ENCODE peak calls at places on chromosomes 12 and 14, in eight cellular contexts. P is effector memory CD4-positive, alpha-beta T cell; A is body of pancreas; G is pancreas; N is mammary epithelial cell; O is sigmoid colon; Q is left ventricle myocardium inferior; C is IMR-90. M is an unnamed sample. For H3K4me1 and H3K9me3, the result is how much of the 10 kb centered on the place peaks cover.

GRCh38 chr12:131915774-131916173 is 13.3 kb upstream of the PUS1 start:
- DNase-seq in P (no peak), A (no peak), G (no peak), N (no peak), O (peak), Q (no peak), C (no peak), M (no peak)

GRCh38 chr12:53927220-53928029 is 11.2 kb upstream of the HOXC13 start:
- DNase-seq in P (no peak), A (no peak), G (no peak), N (no peak), O (no peak), Q (no peak), C (no peak), M (no peak)

GRCh38 chr12:88325076-88325827 is 183.1 kb downstream of the TMTC3 start:
- DNase-seq in P (no peak), A (no peak), G (no peak), N (peak), O (no peak), Q (no peak), C (peak), M (no peak)

GRCh38 chr12:1594045-1594294 is 411 bp downstream of the FBXL14 start:
- DNase-seq in P (no peak), A (peak), G (peak), N (peak), O (peak), Q (peak), C (no peak), M (peak)

GRCh38 chr12:14905269-14906004 is 19.8 kb upstream of the MGP start:
- DNase-seq in P (no peak), A (peak), G (no peak), N (peak), O (no peak), Q (peak), C (no peak), M (no peak)

GRCh38 chr12:7915911-7916403 is 20.0 kb downstream of the SLC2A3 start:
- DNase-seq in P (no peak), A (no peak), G (no peak), N (peak), O (no peak), Q (no peak), C (no peak), M (peak)

GRCh38 chr12:47024463-47024862 is 55.0 kb upstream of the PCED1B start:
- DNase-seq in P (no peak), A (no peak), G (no peak), N (peak), O (no peak), Q (no peak), C (peak), M (no peak)

GRCh38 chr14:102086346-102086971 is 385 bp downstream of the HSP90AA1 start:
- DNase-seq in P (peak), A (peak), G (peak), N (peak), O (peak), Q (peak), C (peak), M (peak)

GRCh38 chr12:53726342-53726741 is 910 bp downstream of the CALCOCO1 start:
- DNase-seq in P (no peak), A (no peak), G (no peak), N (peak), O (no peak), Q (no peak), C (no peak), M (no peak)

GRCh38 chr12:52057958-52058576 is 6.8 kb downstream of the NR4A1 start:
- DNase-seq in P (no peak), A (no peak), G (no peak), N (no peak), O (peak), Q (no peak), C (no peak), M (no peak)

GRCh38 chr14:92914087-92914656 is 8.8 kb upstream of the CHGA start:
- DNase-seq in P (no peak), A (no peak), G (no peak), N (peak), O (no peak), Q (no peak), C (peak), M (peak)

GRCh38 chr14:54116972-54117371 is 160.3 kb upstream of the BMP4 start:
- DNase-seq in P (no peak), A (no peak), G (no peak), N (peak), O (no peak), Q (no peak), C (peak), M (no peak)

DNA sequence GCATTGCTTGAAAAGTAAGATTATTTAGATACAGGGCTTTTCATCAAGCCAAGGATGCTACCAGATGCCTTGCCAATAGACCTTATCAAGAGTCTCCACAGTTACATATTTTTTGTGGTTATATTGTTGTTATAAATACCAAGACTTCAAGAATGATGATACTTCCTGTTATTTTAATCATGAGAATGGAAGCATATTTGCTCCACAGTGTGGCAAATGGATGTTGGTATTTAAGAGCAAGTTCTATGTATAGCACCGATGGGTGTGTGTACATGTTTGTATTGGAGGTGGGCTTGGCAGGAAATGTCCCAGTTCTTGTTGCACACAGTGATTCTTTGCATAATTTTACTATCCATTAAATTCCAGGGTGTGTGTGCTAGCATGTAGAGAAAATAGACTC is 4.4 kb upstream of the NID2 start:
- DNase-seq in P (no peak), A (no peak), G (no peak), N (no peak), O (no peak), Q (no peak), C (peak), M (no peak)
- H3K4me1 ChIP-seq in P (under half), A (under half), G (under half), N (under half), O (under half), Q (half or more), C (under half), M (under half)

GRCh38 chr14:105883066-105884005 is 357.0 kb downstream of the TMEM121 start:
- DNase-seq in P (no peak), A (peak), G (no peak), N (no peak), O (peak), Q (peak), C (no peak), M (no peak)

GRCh38 chr14:105884808-105885281 is 358.5 kb downstream of the TMEM121 start:
- DNase-seq in P (no peak), A (peak), G (no peak), N (no peak), O (peak), Q (no peak), C (no peak), M (no peak)

GRCh38 chr14:105882626-105883025 is 356.2 kb downstream of the TMEM121 start:
- DNase-seq in P (no peak), A (peak), G (no peak), N (no peak), O (no peak), Q (peak), C (no peak), M (peak)

GRCh38 chr14:105888151-105888550 is 361.8 kb downstream of the TMEM121 start:
- DNase-seq in P (no peak), A (no peak), G (no peak), N (no peak), O (no peak), Q (no peak), C (no peak), M (no peak)

GRCh38 chr14:105885561-105886320 is 359.4 kb downstream of the TMEM121 start:
- DNase-seq in P (no peak), A (peak), G (no peak), N (no peak), O (peak), Q (peak), C (no peak), M (peak)
- H3K9me3 ChIP-seq in P (under half), A (under half), G (under half), N (under half), O (under half), Q (under half), C (under half), M (under half)

DNA sequence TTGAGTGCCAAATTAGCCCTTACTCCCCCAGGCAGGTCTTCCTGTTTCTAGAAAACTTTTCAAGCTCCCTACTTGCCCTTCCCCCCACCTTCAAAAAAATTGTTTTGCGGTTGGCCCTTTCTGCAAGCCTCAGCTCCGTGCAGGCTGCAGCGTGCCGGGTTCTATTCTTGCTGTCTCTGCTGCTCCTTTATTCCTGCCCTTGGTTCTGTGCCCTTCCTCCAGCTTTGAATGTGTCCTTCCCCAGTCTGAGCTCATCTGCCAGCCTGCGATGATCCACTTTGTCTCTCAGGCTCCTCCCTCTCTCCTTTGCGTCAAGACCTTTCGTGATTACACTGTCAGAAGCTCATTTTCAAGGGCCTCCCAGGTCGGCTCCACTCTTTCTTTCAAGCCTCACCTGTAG is 98.6 kb downstream of the IRF2BPL start:
- DNase-seq in P (peak), A (no peak), G (no peak), N (peak), O (peak), Q (no peak), C (no peak), M (no peak)
- H3K4me1 ChIP-seq in P (half or more), A (under half), G (under half), N (under half), O (under half), Q (under half), C (under half), M (under half)

GRCh38 chr12:133180669-133181068 is 626 bp upstream of the ZNF268 start:
- DNase-seq in P (no peak), A (no peak), G (no peak), N (no peak), O (no peak), Q (no peak), C (no peak), M (no peak)

GRCh38 chr12:133181238-133181959 is at the start of gene ZNF268:
- DNase-seq in P (peak), A (peak), G (peak), N (peak), O (peak), Q (peak), C (peak), M (peak)
- H3K9me3 ChIP-seq in P (under half), A (under half), G (under half), N (under half), O (under half), Q (half or more), C (under half), M (under half)

DNA sequence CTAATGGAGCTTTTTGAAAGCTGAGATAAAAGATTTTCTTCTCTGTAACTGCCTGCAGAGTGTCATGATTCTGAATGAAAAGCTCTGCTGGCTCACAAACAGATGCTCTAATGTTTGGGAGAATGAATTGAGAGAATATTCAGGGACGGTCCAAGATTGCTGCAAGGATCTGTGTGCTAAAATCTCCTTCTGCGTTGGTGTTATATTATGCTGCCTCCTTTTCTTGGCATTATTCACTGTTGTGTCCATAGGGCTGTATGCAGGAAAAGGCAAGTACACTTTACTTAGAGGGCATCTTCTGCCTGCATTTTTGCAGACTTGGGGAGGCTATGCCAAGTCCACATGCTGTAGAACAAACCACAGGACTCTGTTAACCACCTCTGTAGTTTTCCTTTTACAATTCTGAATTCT is 209.8 kb upstream of the KRR1 start:
- DNase-seq in P (no peak), A (no peak), G (no peak), N (no peak), O (no peak), Q (no peak), C (peak), M (no peak)
- H3K4me1 ChIP-seq in P (under half), A (under half), G (under half), N (half or more), O (half or more), Q (half or more), C (under half), M (half or more)

DNA sequence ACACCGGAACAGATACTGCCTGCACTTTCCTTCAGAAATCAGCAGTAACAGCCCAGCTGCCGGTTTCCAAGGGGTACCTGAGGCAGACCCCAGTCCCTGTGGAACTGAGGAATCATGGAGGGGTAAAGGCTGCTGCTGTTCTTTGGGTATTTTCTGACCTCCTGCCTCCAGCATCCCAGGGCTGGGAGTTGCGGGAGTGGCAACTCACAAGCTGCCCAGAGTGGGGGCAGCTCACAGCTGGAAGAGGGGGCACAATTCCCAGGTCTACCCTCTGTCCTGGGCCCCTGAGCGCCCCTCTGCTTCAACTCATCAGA is 9.6 kb downstream of the ZNF605 start:
- DNase-seq in P (no peak), A (no peak), G (no peak), N (no peak), O (no peak), Q (no peak), C (no peak), M (no peak)
- H3K9me3 ChIP-seq in P (under half), A (half or more), G (under half), N (half or more), O (under half), Q (half or more), C (half or more), M (under half)

DNA sequence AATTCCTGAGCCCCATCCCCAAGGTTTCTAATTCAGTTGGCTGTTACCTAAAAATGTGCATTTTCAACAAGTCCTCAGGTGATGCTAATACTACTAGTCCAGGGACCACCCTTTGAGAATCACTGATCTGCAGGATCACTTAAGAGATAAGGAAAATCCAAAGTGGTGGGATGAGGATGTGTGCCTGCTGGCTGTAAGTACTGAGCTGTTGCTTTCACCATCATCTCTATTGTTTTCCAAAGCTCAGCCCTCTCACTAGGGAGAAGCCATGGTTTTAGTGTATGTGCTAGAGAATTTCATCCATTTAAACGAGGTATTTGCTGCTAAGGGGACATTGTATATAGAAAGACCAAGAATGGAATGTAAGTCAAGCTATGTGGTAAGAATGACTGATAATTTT is 202.3 kb downstream of the KIF21A start:
- DNase-seq in P (no peak), A (no peak), G (no peak), N (no peak), O (no peak), Q (no peak), C (no peak), M (no peak)
- H3K4me1 ChIP-seq in P (under half), A (under half), G (under half), N (under half), O (under half), Q (under half), C (under half), M (half or more)

DNA sequence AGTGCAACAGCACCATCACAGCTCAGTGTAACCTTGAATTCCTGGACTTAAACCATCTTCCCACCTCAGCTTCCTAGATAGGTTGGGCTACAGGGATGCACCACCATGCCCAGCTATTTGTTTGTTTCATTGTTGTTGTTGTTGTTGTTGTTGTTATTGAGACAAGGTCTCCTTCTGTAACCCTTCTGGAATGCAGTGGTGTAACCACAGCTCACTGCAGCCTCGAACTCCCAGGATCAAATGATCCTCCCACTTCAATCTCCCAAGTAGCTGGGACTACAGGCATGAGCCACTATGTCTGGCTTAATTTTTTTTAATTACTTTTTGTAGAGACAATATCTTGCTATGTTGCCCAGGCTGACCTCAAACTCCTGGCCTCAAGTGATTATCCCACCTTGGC is 1.2 kb upstream of the NEMP1 start:
- DNase-seq in P (no peak), A (no peak), G (no peak), N (no peak), O (no peak), Q (no peak), C (no peak), M (no peak)
- H3K9me3 ChIP-seq in P (under half), A (under half), G (under half), N (under half), O (under half), Q (under half), C (under half), M (under half)

DNA sequence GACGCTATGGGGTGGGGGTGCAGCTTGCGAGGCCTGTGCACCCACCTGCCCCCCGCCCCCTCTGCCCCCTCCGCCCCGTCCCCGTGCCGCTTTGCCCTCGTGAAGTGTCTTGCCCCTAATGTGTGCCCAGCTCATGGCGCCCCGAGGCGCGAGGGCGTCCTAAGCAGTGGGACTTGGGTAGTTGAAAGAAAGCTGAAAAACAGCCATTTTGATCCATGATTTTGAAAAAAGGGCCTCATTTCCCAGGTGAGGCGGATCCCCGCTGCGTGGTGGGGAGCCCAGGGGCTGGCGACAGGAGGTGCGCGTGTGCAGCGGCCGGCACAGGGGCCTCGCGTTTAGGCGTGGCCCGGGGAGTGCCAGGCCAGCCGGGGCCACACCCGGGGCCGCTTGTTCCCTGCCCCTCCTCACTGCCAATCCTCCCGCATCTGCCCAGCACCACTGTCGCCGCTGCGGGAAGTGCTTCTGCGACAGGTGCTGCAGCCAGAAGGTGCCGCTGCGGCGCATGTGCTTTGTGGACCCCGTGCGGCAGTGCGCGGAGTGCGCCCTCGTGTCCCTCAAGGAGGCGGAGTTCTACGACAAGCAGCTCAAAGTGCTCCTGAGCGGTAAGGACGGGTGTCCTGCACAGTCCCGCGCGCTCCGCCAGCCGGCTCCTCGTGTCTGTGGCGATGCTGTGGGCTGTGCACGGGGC is 11.8 kb downstream of the ZFYVE21 start:
- DNase-seq in P (no peak), A (peak), G (no peak), N (no peak), O (no peak), Q (no peak), C (no peak), M (no peak)
- H3K4me1 ChIP-seq in P (under half), A (half or more), G (under half), N (under half), O (under half), Q (half or more), C (under half), M (under half)

GRCh38 chr12:37545759-37546158 is 770.8 kb upstream of the ALG10B start:
- DNase-seq in P (no peak), A (no peak), G (no peak), N (no peak), O (no peak), Q (no peak), C (no peak), M (no peak)
- H3K9me3 ChIP-seq in P (under half), A (under half), G (under half), N (under half), O (under half), Q (under half), C (half or more), M (under half)

M was measured in Caco-2.